ENCODE peak calls at places on chromosomes 4 and X, in eight cellular contexts. E is transverse colon, Q is sigmoid colon, J is ovary, X is K562, O is tibial nerve, I is upper lobe of left lung, C is SK-N-SH. A is an unnamed sample.

GRCh38 chrX:24259544-24260240 is 54.2 kb downstream of the SUPT20HL2 start:
- DNase-seq in I (peak; percentile 30), C (peak; percentile 49), O (peak; percentile 50), X (peak; percentile 38), Q (peak; percentile 74), J (peak; percentile 36), E (peak; percentile 26), A (no peak)

GRCh38 chrX:83022020-83022419 is 486.1 kb upstream of the POU3F4 start:
- DNase-seq in O (no peak), Q (no peak), J (no peak), E (no peak), X (no peak), I (peak; percentile 26), C (no peak), A (no peak)

GRCh38 chr4:87134122-87134521 is 86.3 kb downstream of the KLHL8 start:
- DNase-seq in I (no peak), J (no peak), Q (no peak), E (no peak), X (no peak), C (no peak), O (no peak), A (no peak)

GRCh38 chr4:169334335-169334734 is 63.6 kb upstream of the SH3RF1 start:
- DNase-seq in X (no peak), J (no peak), I (no peak), O (no peak), C (no peak), E (no peak), Q (no peak), A (no peak)

GRCh38 chr4:46781434-46782092 is 127.5 kb downstream of the COX7B2 start:
- DNase-seq in I (no peak), X (no peak), Q (no peak), E (no peak), O (no peak), C (no peak), J (no peak), A (no peak)

GRCh38 chrX:155745792-155746191 is 133.0 kb upstream of the TMLHE start:
- DNase-seq in E (peak; percentile 66), O (no peak), X (peak; percentile 56), I (peak; percentile 33), J (peak; percentile 28), Q (no peak), C (no peak), A (no peak)

GRCh38 chr4:58760737-58761136 is 1650.6 kb upstream of the IGFBP7 start:
- DNase-seq in J (no peak), I (no peak), E (no peak), X (no peak), C (no peak), O (no peak), Q (no peak), A (no peak)

GRCh38 chr4:134632056-134632455 is 430.5 kb upstream of the PABPC4L start:
- DNase-seq in Q (no peak), C (no peak), I (no peak), E (no peak), X (no peak), O (no peak), J (no peak), A (no peak)

GRCh38 chr4:185020293-185020808 is 2.1 kb downstream of the HELT start:
- DNase-seq in C (peak; percentile 48), Q (no peak), O (no peak), X (no peak), I (no peak), E (no peak), J (no peak), A (no peak)

GRCh38 chr4:185654311-185654710 is 119.0 kb upstream of the PDLIM3 start:
- DNase-seq in I (no peak), Q (no peak), J (no peak), C (no peak), E (no peak), O (no peak), X (no peak), A (no peak)

GRCh38 chrX:113274801-113275200 is 434.2 kb upstream of the AMOT start:
- DNase-seq in E (no peak), X (no peak), C (no peak), J (no peak), I (no peak), Q (no peak), O (no peak), A (no peak)

GRCh38 chrX:15956684-15957083 is 102.1 kb upstream of the AP1S2 start:
- DNase-seq in Q (no peak), I (no peak), E (no peak), X (no peak), C (no peak), J (no peak), O (no peak), A (no peak)

GRCh38 chr4:158010346-158010745 is 162.5 kb downstream of the GASK1B start:
- DNase-seq in O (no peak), E (no peak), I (no peak), X (no peak), J (no peak), Q (no peak), C (no peak), A (no peak)

GRCh38 chr4:158006973-158007372 is 165.9 kb downstream of the GASK1B start:
- DNase-seq in J (no peak), Q (no peak), E (no peak), X (no peak), O (peak; percentile 71), C (no peak), I (no peak), A (no peak)

GRCh38 chr4:158005021-158005420 is 167.8 kb downstream of the GASK1B start:
- DNase-seq in Q (peak; percentile 75), E (no peak), J (no peak), C (no peak), O (no peak), X (no peak), I (no peak), A (no peak)

GRCh38 chr4:158008551-158009218 is 164.1 kb downstream of the GASK1B start:
- DNase-seq in I (no peak), J (peak; percentile 74), X (no peak), E (no peak), C (no peak), Q (no peak), O (peak; percentile 33), A (no peak)

DNA sequence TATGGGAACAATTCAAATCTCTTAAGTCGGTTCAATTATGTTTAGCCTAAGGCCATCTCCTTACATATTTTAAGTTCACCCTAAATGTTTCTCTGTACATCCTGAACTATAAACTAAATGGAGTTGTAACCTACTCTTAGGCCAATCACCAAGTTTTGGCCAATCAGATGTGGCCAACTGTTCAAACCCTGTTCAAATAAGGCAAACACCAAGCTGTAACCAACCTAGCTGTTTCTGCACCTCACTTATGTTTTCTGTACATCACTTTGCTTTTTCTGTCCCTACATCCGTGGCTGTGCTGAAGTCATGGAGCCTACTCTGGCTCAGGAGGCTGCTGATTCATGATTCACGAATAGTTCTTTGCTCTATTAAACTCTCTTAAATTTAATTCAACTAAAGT is 165.3 kb downstream of the GASK1B start:
- DNase-seq in O (no peak), Q (no peak), E (no peak), I (no peak), X (no peak), J (no peak), C (no peak), A (no peak)
- H3K4me1 ChIP-seq in O (peaks cover 10% of the 10 kb centered on the region), Q (no peaks in the 10 kb centered on the region), E (no peaks in the 10 kb centered on the region), I (peaks cover 14% of the 10 kb centered on the region), X (no peaks in the 10 kb centered on the region), J (peaks cover 18% of the 10 kb centered on the region), C (no peaks in the 10 kb centered on the region), A (peaks cover 19% of the 10 kb centered on the region)

GRCh38 chr4:55613621-55614020 is 21.6 kb upstream of the PDCL2 start:
- DNase-seq in E (no peak), I (no peak), J (no peak), C (no peak), Q (no peak), O (no peak), X (no peak), A (no peak)
- TF ChIP-seq CTCF in E (no peak), I (no peak), J (no peak), C (no peak), Q (no peak), O (no peak), X (no peak), A (no peak)

GRCh38 chrX:40005290-40006011 is 92.3 kb downstream of the BCOR start:
- DNase-seq in J (no peak), Q (no peak), E (no peak), X (no peak), I (no peak), O (no peak), C (no peak), A (no peak)
- TF ChIP-seq EP300 in J (no peak), Q (no peak), E (no peak), X (no peak), I (no peak), O (no peak), C (no peak), A (no peak)

GRCh38 chr4:1250921-1251772 is 2.2 kb upstream of the CTBP1 start:
- DNase-seq in I (peak; percentile 13), X (no peak), C (no peak), O (no peak), Q (no peak), E (no peak), J (no peak), A (peak; percentile 61)
- H3K4me1 ChIP-seq in I (peaks cover 43% of the 10 kb centered on the region), X (peaks cover 46% of the 10 kb centered on the region), C (peaks cover 23% of the 10 kb centered on the region), O (peaks cover 26% of the 10 kb centered on the region), Q (no peaks in the 10 kb centered on the region), E (peaks cover 20% of the 10 kb centered on the region), J (peaks cover 18% of the 10 kb centered on the region), A (peaks cover 31% of the 10 kb centered on the region)

DNA sequence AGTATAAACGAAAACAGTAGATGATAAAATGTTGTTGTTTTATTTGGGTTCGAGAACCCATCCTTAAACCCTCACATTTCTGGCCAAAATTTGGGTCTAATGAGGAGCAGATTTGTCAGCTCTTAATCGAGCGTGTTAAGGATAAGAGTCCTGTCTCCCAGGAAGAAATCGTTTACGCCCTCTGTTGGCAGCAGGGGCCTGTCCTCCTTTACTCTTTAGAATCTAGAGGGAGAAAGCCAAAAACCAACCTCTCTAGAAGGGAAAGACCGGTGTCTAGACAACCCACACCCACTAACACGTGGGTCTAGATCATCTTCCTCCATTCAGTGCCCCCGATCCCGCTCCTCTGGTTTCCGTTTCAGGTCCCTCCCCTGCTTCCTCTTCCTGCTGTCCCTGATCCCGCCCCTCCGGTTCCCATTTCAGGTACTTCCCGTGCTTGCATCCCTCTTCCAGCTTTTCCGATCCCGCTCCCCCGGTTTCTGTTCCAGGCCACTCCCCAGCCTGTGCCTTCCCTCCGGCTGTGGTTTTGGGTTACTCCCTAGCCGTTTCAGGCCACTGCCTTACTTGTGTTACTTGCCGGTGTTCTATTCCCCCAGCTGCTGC is 339.1 kb downstream of the PAPSS1 start:
- DNase-seq in X (peak; percentile 4), I (no peak), Q (no peak), E (no peak), J (no peak), O (no peak), C (no peak), A (no peak)
- TF ChIP-seq CTCF in X (no peak), I (no peak), Q (no peak), E (no peak), J (no peak), O (no peak), C (no peak), A (no peak)

A was measured in suprapubic skin.